ENCODE peak calls at places on chromosome 14, in eight cellular contexts. N is CD4-positive, alpha-beta T cell; R is neural progenitor cell; M is Panc1; L is endothelial cell; C is HCT116; Y is MCF 10A; X is Calu3. T is an unnamed sample.

GRCh38 chr14:104979758-104980591 is 1.8 kb upstream of the AHNAK2 start:
- DNase-seq in C (no peak), N (no peak), M (no peak), R (no peak), Y (peak), L (no peak), X (peak), T (peak)

GRCh38 chr14:93219103-93219726 is 12.2 kb downstream of the UBR7 start:
- DNase-seq in L (no peak), C (peak), N (peak), Y (peak), R (peak), X (peak), M (no peak), T (peak)

GRCh38 chr14:84655014-84655413 is 874.9 kb upstream of the FLRT2 start:
- DNase-seq in R (no peak), N (no peak), M (no peak), L (no peak), Y (no peak), X (no peak), C (no peak), T (no peak)

GRCh38 chr14:104786091-104786586 is 9.4 kb downstream of the AKT1 start:
- DNase-seq in N (no peak), L (no peak), R (no peak), M (no peak), Y (no peak), X (no peak), C (no peak), T (no peak)

GRCh38 chr14:70660967-70661871 is 19.5 kb downstream of the TTC9 start:
- DNase-seq in M (no peak), N (peak), L (no peak), Y (no peak), C (no peak), R (no peak), X (peak), T (no peak)

GRCh38 chr14:71240866-71241520 is 333.7 kb downstream of the PCNX1 start:
- DNase-seq in R (no peak), N (no peak), Y (no peak), L (no peak), C (no peak), X (no peak), M (no peak), T (peak)

GRCh38 chr14:99562848-99563748 is 40.9 kb downstream of the CCDC85C start:
- DNase-seq in Y (peak), C (no peak), R (peak), L (peak), X (peak), M (no peak), N (no peak), T (peak)

GRCh38 chr14:50335389-50335788 is 23.3 kb downstream of the DMAC2L start:
- DNase-seq in X (no peak), M (no peak), L (peak), N (no peak), Y (no peak), R (peak), C (no peak), T (no peak)

GRCh38 chr14:93033983-93034670 is 81.6 kb downstream of the ITPK1 start:
- DNase-seq in C (no peak), N (peak), L (peak), R (peak), M (no peak), Y (peak), X (peak), T (no peak)

GRCh38 chr14:31084385-31084784 is 58.2 kb upstream of the STRN3 start:
- DNase-seq in R (peak), N (no peak), C (no peak), X (no peak), Y (no peak), L (no peak), M (no peak), T (no peak)

GRCh38 chr14:100904307-100905019 is 941 bp upstream of the RTL1 start:
- DNase-seq in C (no peak), X (peak), Y (no peak), L (peak), M (no peak), N (no peak), R (peak), T (peak)

GRCh38 chr14:62015945-62016344 is 253.7 kb downstream of the SNAPC1 start:
- DNase-seq in Y (peak), R (no peak), N (no peak), L (no peak), M (no peak), X (no peak), C (no peak), T (no peak)

GRCh38 chr14:59183150-59183549 is 5.3 kb upstream of the DAAM1 start:
- DNase-seq in N (no peak), C (no peak), L (no peak), M (no peak), R (no peak), X (no peak), Y (no peak), T (no peak)

GRCh38 chr14:74793506-74794155 is 30.5 kb downstream of the YLPM1 start:
- DNase-seq in R (peak), L (peak), N (no peak), M (no peak), X (no peak), C (no peak), Y (peak), T (no peak)

GRCh38 chr14:33901429-33902155 is 49.3 kb downstream of the EGLN3 start:
- DNase-seq in Y (no peak), M (no peak), C (no peak), R (no peak), N (no peak), X (no peak), L (no peak), T (no peak)

GRCh38 chr14:83164591-83164990 is 1630.9 kb upstream of the SEL1L start:
- DNase-seq in C (no peak), X (no peak), M (no peak), N (no peak), L (no peak), Y (no peak), R (no peak), T (no peak)

GRCh38 chr14:92093320-92093719 is 13.1 kb downstream of the ATXN3 start:
- DNase-seq in L (no peak), R (peak), X (no peak), Y (no peak), N (no peak), C (no peak), M (no peak), T (no peak)

GRCh38 chr14:28778718-28779117 is 12.1 kb downstream of the FOXG1 start:
- DNase-seq in C (no peak), M (no peak), N (no peak), L (no peak), R (no peak), Y (no peak), X (no peak), T (no peak)

GRCh38 chr14:47389520-47389919 is 285.9 kb downstream of the MDGA2 start:
- DNase-seq in C (no peak), L (no peak), N (no peak), Y (no peak), X (no peak), R (peak), M (no peak), T (no peak)

GRCh38 chr14:68762944-68763831 is 29.7 kb downstream of the ZFP36L1 start:
- DNase-seq in X (no peak), Y (no peak), M (no peak), N (no peak), L (peak), R (peak), C (no peak), T (no peak)

GRCh38 chr14:97848351-97848980 is 1051.3 kb downstream of the VRK1 start:
- DNase-seq in N (no peak), Y (no peak), L (no peak), X (no peak), C (no peak), M (no peak), R (peak), T (peak)

GRCh38 chr14:102544034-102544744 is 34.6 kb upstream of the ANKRD9 start:
- DNase-seq in L (no peak), X (no peak), C (no peak), M (no peak), Y (peak), N (no peak), R (peak), T (no peak)

GRCh38 chr14:103519837-103520212 is 2.8 kb downstream of the CKB start:
- DNase-seq in Y (no peak), X (no peak), M (no peak), L (no peak), N (no peak), C (no peak), R (no peak), T (no peak)

GRCh38 chr14:22386924-22387775 is 201.9 kb downstream of the DAD1 start:
- DNase-seq in R (peak), C (peak), Y (peak), N (no peak), M (peak), L (peak), X (peak), T (peak)

GRCh38 chr14:30658645-30659044 is 36.5 kb downstream of the SCFD1 start:
- DNase-seq in M (no peak), R (no peak), Y (no peak), N (no peak), L (no peak), X (no peak), C (no peak), T (no peak)

GRCh38 chr14:89550761-89551283 is 133.8 kb upstream of the FOXN3 start:
- DNase-seq in N (no peak), C (no peak), R (no peak), L (no peak), M (no peak), X (no peak), Y (no peak), T (no peak)

GRCh38 chr14:61730756-61731373 is 31.4 kb upstream of the SNAPC1 start:
- DNase-seq in M (no peak), N (no peak), R (no peak), Y (no peak), X (no peak), L (no peak), C (no peak), T (no peak)

GRCh38 chr14:64174922-64175782 is 119.0 kb downstream of the ESR2 start:
- DNase-seq in C (no peak), R (no peak), Y (no peak), X (no peak), N (no peak), M (no peak), L (no peak), T (no peak)

GRCh38 chr14:90111895-90112534 is 50.2 kb downstream of the KCNK13 start:
- DNase-seq in Y (peak), L (no peak), C (peak), N (no peak), R (no peak), M (no peak), X (no peak), T (no peak)

GRCh38 chr14:81277096-81277495 is 56.3 kb upstream of the GTF2A1 start:
- DNase-seq in R (no peak), N (no peak), L (no peak), X (no peak), M (no peak), Y (no peak), C (no peak), T (no peak)

GRCh38 chr14:83164016-83164415 is 1630.4 kb upstream of the SEL1L start:
- DNase-seq in M (no peak), R (no peak), N (no peak), Y (peak), C (no peak), X (no peak), L (no peak), T (no peak)

GRCh38 chr14:26811756-26812305 is 214.0 kb upstream of the NOVA1 start:
- DNase-seq in N (no peak), Y (peak), R (no peak), X (no peak), L (no peak), M (no peak), C (no peak), T (no peak)

GRCh38 chr14:100239200-100239839 is 376 bp downstream of the YY1 start:
- DNase-seq in C (no peak), N (peak), R (no peak), X (peak), M (no peak), Y (no peak), L (no peak), T (no peak)

GRCh38 chr14:74542056-74542685 is 48.6 kb downstream of the ISCA2 start:
- DNase-seq in R (no peak), X (no peak), N (no peak), M (no peak), C (no peak), L (no peak), Y (no peak), T (no peak)

GRCh38 chr14:56570295-56570694 is 9.3 kb upstream of the TMEM260 start:
- DNase-seq in M (no peak), L (no peak), C (no peak), R (peak), Y (no peak), X (no peak), N (no peak), T (no peak)

GRCh38 chr14:23362200-23362599 is 2.8 kb downstream of the EFS start:
- DNase-seq in N (no peak), L (no peak), X (no peak), Y (no peak), M (no peak), C (no peak), R (no peak), T (no peak)

GRCh38 chr14:104087505-104087904 is 2.0 kb downstream of the ASPG start:
- DNase-seq in M (no peak), R (no peak), N (no peak), Y (no peak), L (peak), X (no peak), C (no peak), T (no peak)

GRCh38 chr14:66610154-66610563 is 102.2 kb downstream of the GPHN start:
- DNase-seq in Y (peak), X (no peak), L (no peak), R (peak), N (no peak), M (no peak), C (peak), T (no peak)
- TF ChIP-seq CTCF in Y (peak), X (peak), L (peak), R (peak), N (no peak), M (peak), C (peak), T (no peak)

GRCh38 chr14:76235628-76236027 is 83.9 kb downstream of the GPATCH2L start:
- DNase-seq in Y (no peak), C (no peak), X (no peak), M (no peak), N (no peak), L (no peak), R (no peak), T (no peak)
- TF ChIP-seq CTCF in Y (no peak), C (no peak), X (no peak), M (no peak), N (no peak), L (no peak), R (no peak), T (no peak)

DNA sequence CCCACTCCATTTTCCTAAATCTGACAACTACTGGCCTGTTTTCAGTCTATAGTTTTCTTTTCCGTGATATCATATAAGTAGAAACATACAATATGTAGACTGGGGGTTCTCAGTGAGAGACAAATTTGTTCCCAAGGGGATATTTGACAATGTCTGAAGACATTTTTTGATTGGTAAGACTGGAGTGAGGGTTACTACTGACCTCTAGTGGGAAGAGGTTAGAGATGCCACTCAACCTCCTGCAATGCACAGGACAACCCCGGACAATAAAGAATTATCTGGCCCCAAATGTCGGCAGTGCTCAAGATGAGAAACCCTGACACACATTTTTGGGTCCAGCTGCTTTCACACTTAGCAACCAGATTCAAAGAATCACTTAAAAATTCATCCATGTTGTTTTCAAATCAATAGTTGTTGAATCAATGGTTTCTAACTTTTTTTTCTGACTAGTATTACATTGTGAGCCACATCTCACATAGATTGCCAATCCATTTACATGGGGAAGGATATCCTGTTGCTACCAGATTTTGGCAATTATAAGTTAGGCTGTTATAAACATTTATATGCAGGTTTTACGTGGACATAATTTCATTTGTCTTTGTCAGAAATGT is 307.1 kb downstream of the RPL10L start:
- DNase-seq in X (peak), C (peak), R (peak), N (no peak), M (peak), L (peak), Y (peak), T (no peak)
- TF ChIP-seq CTCF in X (peak), C (peak), R (peak), N (no peak), M (peak), L (peak), Y (peak), T (peak)

DNA sequence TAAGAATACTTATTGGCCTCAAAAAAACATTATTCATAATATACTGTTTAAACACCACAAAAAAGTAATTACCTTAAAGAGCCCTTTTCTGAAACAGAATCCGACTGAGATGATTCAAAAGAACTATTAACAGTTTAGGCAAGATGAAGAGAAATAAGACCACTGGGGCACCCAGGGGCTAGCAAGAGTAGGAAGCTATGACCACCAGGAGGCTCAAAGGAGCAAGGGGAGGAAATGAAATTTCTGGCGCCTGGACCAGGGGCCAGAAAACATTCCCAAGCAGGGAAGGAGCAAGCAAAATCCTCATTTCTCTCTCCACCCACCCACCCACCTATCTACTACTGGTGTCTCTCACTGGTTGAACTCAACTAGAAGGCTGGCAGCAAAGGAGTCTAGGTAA is 6.3 kb upstream of the DCAF4 start:
- DNase-seq in L (no peak), R (no peak), M (no peak), X (no peak), Y (no peak), N (no peak), C (no peak), T (no peak)
- TF ChIP-seq CTCF in L (no peak), R (peak), M (no peak), X (no peak), Y (no peak), N (no peak), C (peak), T (no peak)

T was measured in osteocyte.